ENCODE peak calls at places on chromosomes 2 and 18, in six cellular contexts. S is OCI-LY7, H is BJ, Y is heart left ventricle, X is HFF-Myc, U is fibroblast of lung. E is an unnamed sample.
A peak's percentile ranks its signal among the peaks of the same experiment; 100 is the strongest.

GRCh38 chr2:195468771-195469170 is 188.3 kb upstream of the SLC39A10 start:
- DNase-seq in S (no peak), H (no peak), Y (no peak), X (no peak), U (no peak), E (no peak)

GRCh38 chr18:52427521-52428175 is 87.7 kb downstream of the DCC start:
- DNase-seq in S (no peak), H (no peak), Y (no peak), X (no peak), U (no peak), E (no peak)

GRCh38 chr2:98903064-98903355 is 33.0 kb downstream of the CRACDL start:
- DNase-seq in S (no peak), H (no peak), Y (no peak), X (no peak), U (no peak), E (no peak)

GRCh38 chr2:96913398-96914202 is 43.7 kb upstream of the SEMA4C start:
- DNase-seq in S (no peak), H (no peak), Y (peak; percentile 53), X (no peak), U (no peak), E (no peak)

GRCh38 chr2:221109552-221109951 is 462.6 kb downstream of the EPHA4 start:
- DNase-seq in S (no peak), H (no peak), Y (no peak), X (no peak), U (no peak), E (no peak)

GRCh38 chr2:155733091-155733870 is 599.2 kb downstream of the NR4A2 start:
- DNase-seq in S (no peak), H (no peak), Y (no peak), X (no peak), U (no peak), E (no peak)

GRCh38 chr2:241149925-241150659 is at the start of gene PPP1R7:
- DNase-seq in S (peak; percentile 96), H (peak; percentile 60), Y (peak; percentile 95), X (peak; percentile 68), U (peak; percentile 88), E (peak; percentile 88)

GRCh38 chr2:207126724-207127314 is 38.9 kb downstream of the KLF7 start:
- DNase-seq in S (no peak), H (no peak), Y (no peak), X (no peak), U (no peak), E (peak; percentile 73)

GRCh38 chr2:160408205-160408561 is 85.4 kb downstream of the RBMS1 start:
- DNase-seq in S (no peak), H (no peak), Y (no peak), X (no peak), U (no peak), E (no peak)

GRCh38 chr2:144747571-144747970 is 227.7 kb upstream of the ZEB2 start:
- DNase-seq in S (peak; percentile 33), H (no peak), Y (no peak), X (no peak), U (no peak), E (no peak)

GRCh38 chr2:60309326-60309725 is 244.1 kb downstream of the BCL11A start:
- DNase-seq in S (no peak), H (no peak), Y (no peak), X (no peak), U (no peak), E (no peak)

GRCh38 chr2:69177063-69177771 is 164.2 kb downstream of the ANTXR1 start:
- DNase-seq in S (no peak), H (peak; percentile 94), Y (peak; percentile 71), X (peak; percentile 89), U (peak; percentile 95), E (peak; percentile 88)

GRCh38 chr2:3536682-3537632 is 17.6 kb upstream of the ADI1 start:
- DNase-seq in S (peak; percentile 83), H (no peak), Y (peak; percentile 61), X (no peak), U (peak; percentile 62), E (peak; percentile 60)

GRCh38 chr2:25481381-25482310 is 139.9 kb upstream of the DNMT3A start:
- DNase-seq in S (no peak), H (no peak), Y (no peak), X (no peak), U (peak; percentile 65), E (peak; percentile 5)

GRCh38 chr2:177525351-177525750 is 132.8 kb downstream of the AGPS start:
- DNase-seq in S (no peak), H (no peak), Y (no peak), X (no peak), U (no peak), E (no peak)

GRCh38 chr18:27600245-27600644 is 415.1 kb upstream of the CHST9 start:
- DNase-seq in S (no peak), H (no peak), Y (no peak), X (no peak), U (no peak), E (no peak)

GRCh38 chr2:217729426-217730058 is 273.3 kb downstream of the TNS1 start:
- DNase-seq in S (no peak), H (no peak), Y (peak; percentile 54), X (no peak), U (no peak), E (peak; percentile 65)

GRCh38 chr2:240624011-240624949 is 1.0 kb upstream of the GPR35 start:
- DNase-seq in S (no peak), H (no peak), Y (no peak), X (no peak), U (no peak), E (no peak)

GRCh38 chr2:44798139-44798659 is 143.3 kb upstream of the SIX3 start:
- DNase-seq in S (no peak), H (no peak), Y (no peak), X (no peak), U (no peak), E (no peak)

GRCh38 chr2:170500104-170500503 is 215.0 kb upstream of the SP5 start:
- DNase-seq in S (no peak), H (no peak), Y (no peak), X (no peak), U (no peak), E (no peak)

GRCh38 chr2:189821953-189822748 is 37.9 kb downstream of the PMS1 start:
- DNase-seq in S (no peak), H (peak; percentile 61), Y (no peak), X (no peak), U (peak; percentile 27), E (peak; percentile 61)

DNA sequence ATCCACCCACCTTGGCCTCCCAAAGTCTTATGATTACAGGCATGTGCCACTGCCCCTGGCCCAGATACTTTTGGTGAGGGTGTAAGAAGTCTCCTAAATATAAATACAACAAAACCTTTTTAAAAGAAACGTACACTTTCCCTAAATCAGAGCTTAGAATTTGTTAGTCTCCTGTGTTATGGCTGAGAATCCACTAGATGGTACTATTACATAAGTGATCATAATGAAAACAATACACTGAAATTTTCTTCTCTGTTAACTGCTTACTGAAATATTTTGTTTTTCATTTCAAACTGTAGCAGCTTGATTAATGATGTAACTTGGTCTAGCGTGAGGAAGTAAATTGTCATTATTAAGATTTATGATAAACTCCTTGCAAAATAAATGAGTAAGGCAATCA is 74.8 kb upstream of the FAM98A start:
- DNase-seq in S (peak; percentile 29), H (no peak), Y (no peak), X (no peak), U (peak; percentile 14), E (peak; percentile 31)
- TF ChIP-seq CTCF in S (peak; percentile 74), H (peak; percentile 46), Y (peak; percentile 51), X (peak; percentile 3), U (peak; percentile 15), E (peak; percentile 33)

DNA sequence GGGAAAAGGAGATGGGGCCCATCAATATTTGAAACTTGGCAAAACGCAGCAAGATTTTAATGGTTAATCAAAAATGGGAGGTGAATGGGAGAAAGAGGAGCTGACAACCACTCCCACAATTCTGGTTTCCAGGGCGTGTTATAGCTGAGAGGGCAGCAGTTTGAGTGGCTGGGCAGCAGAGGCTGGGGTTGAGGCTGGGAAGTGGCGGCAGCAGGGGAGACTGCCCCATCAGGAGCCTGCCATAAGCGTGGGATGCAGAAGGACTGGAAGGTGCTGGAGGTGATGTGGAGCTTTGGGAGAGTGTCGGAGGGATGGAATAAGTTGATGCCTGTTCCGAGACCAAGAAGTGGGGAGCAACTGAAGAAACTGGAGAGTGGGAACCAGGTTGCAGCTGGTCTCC is 48.9 kb upstream of the SH3RF3 start:
- DNase-seq in S (no peak), H (no peak), Y (no peak), X (no peak), U (no peak), E (no peak)
- H3K4me3 ChIP-seq in S (no peak overlapping the region), H (no peak overlapping the region), Y (no peak overlapping the region), X (no peak overlapping the region), U (no peak overlapping the region), E (no peak overlapping the region)

GRCh38 chr2:84421791-84422190 is 37.3 kb downstream of the SUCLG1 start:
- DNase-seq in S (no peak), H (no peak), Y (no peak), X (no peak), U (no peak), E (no peak)

GRCh38 chr2:84429328-84429727 is 29.8 kb downstream of the SUCLG1 start:
- DNase-seq in S (no peak), H (no peak), Y (no peak), X (no peak), U (no peak), E (no peak)

GRCh38 chr2:84427235-84428138 is 31.6 kb downstream of the SUCLG1 start:
- DNase-seq in S (no peak), H (peak; percentile 19), Y (no peak), X (no peak), U (peak; percentile 72), E (peak; percentile 45)

GRCh38 chr2:84421197-84421596 is 37.9 kb downstream of the SUCLG1 start:
- DNase-seq in S (no peak), H (no peak), Y (no peak), X (no peak), U (no peak), E (no peak)

GRCh38 chr2:84424152-84424551 is 34.9 kb downstream of the SUCLG1 start:
- DNase-seq in S (peak; percentile 2), H (no peak), Y (no peak), X (no peak), U (no peak), E (peak; percentile 32)
- TF ChIP-seq CTCF in S (peak; percentile 77), H (peak; percentile 55), Y (peak; percentile 27), X (peak; percentile 25), U (peak; percentile 57), E (peak; percentile 48)

GRCh38 chr2:63665806-63666205 is 77.0 kb downstream of the MDH1 start:
- DNase-seq in S (no peak), H (peak; percentile 89), Y (no peak), X (peak; percentile 97), U (peak; percentile 82), E (peak; percentile 88)

GRCh38 chr2:63669596-63669995 is 80.8 kb downstream of the MDH1 start:
- DNase-seq in S (no peak), H (no peak), Y (no peak), X (no peak), U (no peak), E (no peak)

GRCh38 chr2:63667132-63667531 is 78.4 kb downstream of the MDH1 start:
- DNase-seq in S (no peak), H (no peak), Y (no peak), X (no peak), U (peak; percentile 17), E (no peak)

GRCh38 chr2:63668464-63668863 is 79.7 kb downstream of the MDH1 start:
- DNase-seq in S (no peak), H (no peak), Y (no peak), X (no peak), U (no peak), E (no peak)

DNA sequence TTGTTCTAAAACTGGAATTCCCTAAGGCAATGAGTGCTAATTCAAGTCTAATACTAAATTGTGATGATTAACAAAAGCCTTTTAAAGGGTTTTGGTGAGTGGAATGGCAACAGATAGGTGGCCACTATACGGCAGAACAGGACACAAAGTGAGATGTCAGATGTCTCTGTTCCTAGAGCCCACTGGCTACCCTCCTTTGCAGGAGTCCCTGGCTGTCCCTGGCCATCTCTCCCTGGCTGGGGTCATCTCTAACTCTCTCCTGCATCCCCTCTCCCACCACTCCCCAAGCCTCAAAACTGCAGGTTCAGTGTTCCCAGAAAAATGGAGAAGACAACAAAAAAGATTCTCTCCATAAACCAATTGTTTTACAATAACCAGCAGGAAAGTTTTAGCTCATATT is 79.2 kb downstream of the MDH1 start:
- DNase-seq in S (no peak), H (no peak), Y (no peak), X (no peak), U (no peak), E (no peak)
- H3K4me3 ChIP-seq in S (no peak overlapping the region), H (no peak overlapping the region), Y (no peak overlapping the region), X (no peak overlapping the region), U (no peak overlapping the region), E (no peak overlapping the region)